ENCODE peak calls at places on chromosome 15, in eight cellular contexts. One of them, this sample, is unnamed.

GRCh38 chr15:25677719-25678497 is 185.2 kb downstream of the ATP10A start:
- DNase-seq in A673: no peak
- DNase-seq in dorsolateral prefrontal cortex: no peak
- DNase-seq in fibroblast of mammary gland: no peak
- DNase-seq in amygdala: no peak
- DNase-seq in stimulated activated CD4-positive, alpha-beta T cell treated with anti-CD3 and anti-CD28 coated beads, Interleukin-4, amount 100 ng/mL, for 48 hours: no peak
- DNase-seq in stimulated activated CD8-positive, alpha-beta memory T cell treated with anti-CD3 and anti-CD28 coated beads, Interleukin-12 subunit alpha, Interleukin-12 subunit beta, amount 100 ng/mL, for 1 hour: no peak
- DNase-seq in psoas muscle: no peak
- DNase-seq in this sample: no peak

GRCh38 chr15:100929641-100930042 is 10.5 kb downstream of the LRRK1 start:
- DNase-seq in A673: no peak
- DNase-seq in dorsolateral prefrontal cortex: no peak
- DNase-seq in fibroblast of mammary gland: no peak
- DNase-seq in amygdala: no peak
- DNase-seq in stimulated activated CD4-positive, alpha-beta T cell treated with anti-CD3 and anti-CD28 coated beads, Interleukin-4, amount 100 ng/mL, for 48 hours: no peak
- DNase-seq in stimulated activated CD8-positive, alpha-beta memory T cell treated with anti-CD3 and anti-CD28 coated beads, Interleukin-12 subunit alpha, Interleukin-12 subunit beta, amount 100 ng/mL, for 1 hour: no peak
- DNase-seq in psoas muscle: no peak
- DNase-seq in this sample: no peak

GRCh38 chr15:98873441-98874218 is 134.0 kb downstream of the PGPEP1L start:
- DNase-seq in A673: peak
- DNase-seq in dorsolateral prefrontal cortex: no peak
- DNase-seq in fibroblast of mammary gland: peak
- DNase-seq in amygdala: no peak
- DNase-seq in stimulated activated CD4-positive, alpha-beta T cell treated with anti-CD3 and anti-CD28 coated beads, Interleukin-4, amount 100 ng/mL, for 48 hours: no peak
- DNase-seq in stimulated activated CD8-positive, alpha-beta memory T cell treated with anti-CD3 and anti-CD28 coated beads, Interleukin-12 subunit alpha, Interleukin-12 subunit beta, amount 100 ng/mL, for 1 hour: no peak
- DNase-seq in psoas muscle: no peak
- DNase-seq in this sample: no peak

GRCh38 chr15:99967841-99968371 is 234.7 kb upstream of the LYSMD4 start:
- DNase-seq in A673: peak
- DNase-seq in dorsolateral prefrontal cortex: no peak
- DNase-seq in fibroblast of mammary gland: peak
- DNase-seq in amygdala: no peak
- DNase-seq in stimulated activated CD4-positive, alpha-beta T cell treated with anti-CD3 and anti-CD28 coated beads, Interleukin-4, amount 100 ng/mL, for 48 hours: no peak
- DNase-seq in stimulated activated CD8-positive, alpha-beta memory T cell treated with anti-CD3 and anti-CD28 coated beads, Interleukin-12 subunit alpha, Interleukin-12 subunit beta, amount 100 ng/mL, for 1 hour: no peak
- DNase-seq in psoas muscle: no peak
- DNase-seq in this sample: no peak

GRCh38 chr15:83396071-83396470 is 51.1 kb upstream of the SH3GL3 start:
- DNase-seq in A673: no peak
- DNase-seq in dorsolateral prefrontal cortex: no peak
- DNase-seq in fibroblast of mammary gland: no peak
- DNase-seq in amygdala: no peak
- DNase-seq in stimulated activated CD4-positive, alpha-beta T cell treated with anti-CD3 and anti-CD28 coated beads, Interleukin-4, amount 100 ng/mL, for 48 hours: no peak
- DNase-seq in stimulated activated CD8-positive, alpha-beta memory T cell treated with anti-CD3 and anti-CD28 coated beads, Interleukin-12 subunit alpha, Interleukin-12 subunit beta, amount 100 ng/mL, for 1 hour: no peak
- DNase-seq in psoas muscle: no peak
- DNase-seq in this sample: no peak

GRCh38 chr15:27764339-27764738 is 334.8 kb downstream of the OCA2 start:
- DNase-seq in A673: no peak
- DNase-seq in dorsolateral prefrontal cortex: no peak
- DNase-seq in fibroblast of mammary gland: no peak
- DNase-seq in amygdala: no peak
- DNase-seq in stimulated activated CD4-positive, alpha-beta T cell treated with anti-CD3 and anti-CD28 coated beads, Interleukin-4, amount 100 ng/mL, for 48 hours: no peak
- DNase-seq in stimulated activated CD8-positive, alpha-beta memory T cell treated with anti-CD3 and anti-CD28 coated beads, Interleukin-12 subunit alpha, Interleukin-12 subunit beta, amount 100 ng/mL, for 1 hour: no peak
- DNase-seq in psoas muscle: no peak
- DNase-seq in this sample: no peak

GRCh38 chr15:93076217-93076616 is 12.8 kb downstream of the RGMA start:
- DNase-seq in A673: no peak
- DNase-seq in dorsolateral prefrontal cortex: peak
- DNase-seq in fibroblast of mammary gland: no peak
- DNase-seq in amygdala: no peak
- DNase-seq in stimulated activated CD4-positive, alpha-beta T cell treated with anti-CD3 and anti-CD28 coated beads, Interleukin-4, amount 100 ng/mL, for 48 hours: no peak
- DNase-seq in stimulated activated CD8-positive, alpha-beta memory T cell treated with anti-CD3 and anti-CD28 coated beads, Interleukin-12 subunit alpha, Interleukin-12 subunit beta, amount 100 ng/mL, for 1 hour: no peak
- DNase-seq in psoas muscle: peak
- DNase-seq in this sample: no peak

GRCh38 chr15:80275946-80276345 is 23.9 kb upstream of the CTXND1 start:
- DNase-seq in A673: no peak
- DNase-seq in dorsolateral prefrontal cortex: no peak
- DNase-seq in fibroblast of mammary gland: peak
- DNase-seq in amygdala: no peak
- DNase-seq in stimulated activated CD4-positive, alpha-beta T cell treated with anti-CD3 and anti-CD28 coated beads, Interleukin-4, amount 100 ng/mL, for 48 hours: no peak
- DNase-seq in stimulated activated CD8-positive, alpha-beta memory T cell treated with anti-CD3 and anti-CD28 coated beads, Interleukin-12 subunit alpha, Interleukin-12 subunit beta, amount 100 ng/mL, for 1 hour: no peak
- DNase-seq in psoas muscle: no peak
- DNase-seq in this sample: no peak

GRCh38 chr15:81024265-81024875 is 23.6 kb downstream of the TLNRD1 start:
- DNase-seq in A673: no peak
- DNase-seq in dorsolateral prefrontal cortex: no peak
- DNase-seq in fibroblast of mammary gland: no peak
- DNase-seq in amygdala: no peak
- DNase-seq in stimulated activated CD4-positive, alpha-beta T cell treated with anti-CD3 and anti-CD28 coated beads, Interleukin-4, amount 100 ng/mL, for 48 hours: no peak
- DNase-seq in stimulated activated CD8-positive, alpha-beta memory T cell treated with anti-CD3 and anti-CD28 coated beads, Interleukin-12 subunit alpha, Interleukin-12 subunit beta, amount 100 ng/mL, for 1 hour: no peak
- DNase-seq in psoas muscle: no peak
- DNase-seq in this sample: no peak

GRCh38 chr15:90598053-90598577 is 68.4 kb downstream of the CRTC3 start:
- DNase-seq in A673: no peak
- DNase-seq in dorsolateral prefrontal cortex: no peak
- DNase-seq in fibroblast of mammary gland: peak
- DNase-seq in amygdala: peak
- DNase-seq in stimulated activated CD4-positive, alpha-beta T cell treated with anti-CD3 and anti-CD28 coated beads, Interleukin-4, amount 100 ng/mL, for 48 hours: no peak
- DNase-seq in stimulated activated CD8-positive, alpha-beta memory T cell treated with anti-CD3 and anti-CD28 coated beads, Interleukin-12 subunit alpha, Interleukin-12 subunit beta, amount 100 ng/mL, for 1 hour: no peak
- DNase-seq in psoas muscle: peak
- DNase-seq in this sample: peak

GRCh38 chr15:34182942-34183341 is 27.0 kb downstream of the KATNBL1 start:
- DNase-seq in A673: no peak
- DNase-seq in dorsolateral prefrontal cortex: no peak
- DNase-seq in fibroblast of mammary gland: no peak
- DNase-seq in amygdala: no peak
- DNase-seq in stimulated activated CD4-positive, alpha-beta T cell treated with anti-CD3 and anti-CD28 coated beads, Interleukin-4, amount 100 ng/mL, for 48 hours: no peak
- DNase-seq in stimulated activated CD8-positive, alpha-beta memory T cell treated with anti-CD3 and anti-CD28 coated beads, Interleukin-12 subunit alpha, Interleukin-12 subunit beta, amount 100 ng/mL, for 1 hour: no peak
- DNase-seq in psoas muscle: no peak
- DNase-seq in this sample: no peak

GRCh38 chr15:52789601-52790165 is 453 bp downstream of the ONECUT1 start:
- DNase-seq in A673: no peak
- DNase-seq in dorsolateral prefrontal cortex: no peak
- DNase-seq in fibroblast of mammary gland: peak
- DNase-seq in amygdala: no peak
- DNase-seq in stimulated activated CD4-positive, alpha-beta T cell treated with anti-CD3 and anti-CD28 coated beads, Interleukin-4, amount 100 ng/mL, for 48 hours: no peak
- DNase-seq in stimulated activated CD8-positive, alpha-beta memory T cell treated with anti-CD3 and anti-CD28 coated beads, Interleukin-12 subunit alpha, Interleukin-12 subunit beta, amount 100 ng/mL, for 1 hour: no peak
- DNase-seq in psoas muscle: no peak
- DNase-seq in this sample: no peak

GRCh38 chr15:25345943-25346342 is 92.9 kb downstream of the UBE3A start:
- DNase-seq in A673: no peak
- DNase-seq in dorsolateral prefrontal cortex: peak
- DNase-seq in fibroblast of mammary gland: peak
- DNase-seq in amygdala: no peak
- DNase-seq in stimulated activated CD4-positive, alpha-beta T cell treated with anti-CD3 and anti-CD28 coated beads, Interleukin-4, amount 100 ng/mL, for 48 hours: no peak
- DNase-seq in stimulated activated CD8-positive, alpha-beta memory T cell treated with anti-CD3 and anti-CD28 coated beads, Interleukin-12 subunit alpha, Interleukin-12 subunit beta, amount 100 ng/mL, for 1 hour: no peak
- DNase-seq in psoas muscle: peak
- DNase-seq in this sample: peak

GRCh38 chr15:101060576-101061551 is 141.7 kb downstream of the LRRK1 start:
- DNase-seq in A673: no peak
- DNase-seq in dorsolateral prefrontal cortex: peak
- DNase-seq in fibroblast of mammary gland: no peak
- DNase-seq in amygdala: no peak
- DNase-seq in stimulated activated CD4-positive, alpha-beta T cell treated with anti-CD3 and anti-CD28 coated beads, Interleukin-4, amount 100 ng/mL, for 48 hours: no peak
- DNase-seq in stimulated activated CD8-positive, alpha-beta memory T cell treated with anti-CD3 and anti-CD28 coated beads, Interleukin-12 subunit alpha, Interleukin-12 subunit beta, amount 100 ng/mL, for 1 hour: no peak
- DNase-seq in psoas muscle: no peak
- DNase-seq in this sample: no peak

GRCh38 chr15:28986108-28986507 is 100.3 kb downstream of the APBA2 start:
- DNase-seq in A673: no peak
- DNase-seq in dorsolateral prefrontal cortex: no peak
- DNase-seq in fibroblast of mammary gland: no peak
- DNase-seq in amygdala: no peak
- DNase-seq in stimulated activated CD4-positive, alpha-beta T cell treated with anti-CD3 and anti-CD28 coated beads, Interleukin-4, amount 100 ng/mL, for 48 hours: no peak
- DNase-seq in stimulated activated CD8-positive, alpha-beta memory T cell treated with anti-CD3 and anti-CD28 coated beads, Interleukin-12 subunit alpha, Interleukin-12 subunit beta, amount 100 ng/mL, for 1 hour: no peak
- DNase-seq in psoas muscle: no peak
- DNase-seq in this sample: no peak

GRCh38 chr15:69126054-69126469 is 34.4 kb upstream of the GLCE start:
- DNase-seq in A673: no peak
- DNase-seq in dorsolateral prefrontal cortex: no peak
- DNase-seq in fibroblast of mammary gland: peak
- DNase-seq in amygdala: no peak
- DNase-seq in stimulated activated CD4-positive, alpha-beta T cell treated with anti-CD3 and anti-CD28 coated beads, Interleukin-4, amount 100 ng/mL, for 48 hours: no peak
- DNase-seq in stimulated activated CD8-positive, alpha-beta memory T cell treated with anti-CD3 and anti-CD28 coated beads, Interleukin-12 subunit alpha, Interleukin-12 subunit beta, amount 100 ng/mL, for 1 hour: no peak
- DNase-seq in psoas muscle: no peak
- DNase-seq in this sample: no peak

GRCh38 chr15:63145426-63145825 is 11.9 kb downstream of the RPS27L start:
- DNase-seq in A673: no peak
- DNase-seq in dorsolateral prefrontal cortex: no peak
- DNase-seq in fibroblast of mammary gland: no peak
- DNase-seq in amygdala: no peak
- DNase-seq in stimulated activated CD4-positive, alpha-beta T cell treated with anti-CD3 and anti-CD28 coated beads, Interleukin-4, amount 100 ng/mL, for 48 hours: no peak
- DNase-seq in stimulated activated CD8-positive, alpha-beta memory T cell treated with anti-CD3 and anti-CD28 coated beads, Interleukin-12 subunit alpha, Interleukin-12 subunit beta, amount 100 ng/mL, for 1 hour: no peak
- DNase-seq in psoas muscle: no peak
- DNase-seq in this sample: no peak

GRCh38 chr15:23866832-23867231 is 179.7 kb upstream of the NDN start:
- DNase-seq in A673: peak
- DNase-seq in dorsolateral prefrontal cortex: no peak
- DNase-seq in fibroblast of mammary gland: peak
- DNase-seq in amygdala: no peak
- DNase-seq in stimulated activated CD4-positive, alpha-beta T cell treated with anti-CD3 and anti-CD28 coated beads, Interleukin-4, amount 100 ng/mL, for 48 hours: no peak
- DNase-seq in stimulated activated CD8-positive, alpha-beta memory T cell treated with anti-CD3 and anti-CD28 coated beads, Interleukin-12 subunit alpha, Interleukin-12 subunit beta, amount 100 ng/mL, for 1 hour: no peak
- DNase-seq in psoas muscle: no peak
- DNase-seq in this sample: no peak

GRCh38 chr15:29888651-29889050 is 66.4 kb upstream of the TJP1 start:
- DNase-seq in A673: no peak
- DNase-seq in dorsolateral prefrontal cortex: no peak
- DNase-seq in fibroblast of mammary gland: no peak
- DNase-seq in amygdala: no peak
- DNase-seq in stimulated activated CD4-positive, alpha-beta T cell treated with anti-CD3 and anti-CD28 coated beads, Interleukin-4, amount 100 ng/mL, for 48 hours: no peak
- DNase-seq in stimulated activated CD8-positive, alpha-beta memory T cell treated with anti-CD3 and anti-CD28 coated beads, Interleukin-12 subunit alpha, Interleukin-12 subunit beta, amount 100 ng/mL, for 1 hour: no peak
- DNase-seq in psoas muscle: no peak
- DNase-seq in this sample: peak

GRCh38 chr15:34837246-34838016 is 42.1 kb upstream of the ACTC1 start:
- DNase-seq in A673: no peak
- DNase-seq in dorsolateral prefrontal cortex: no peak
- DNase-seq in fibroblast of mammary gland: peak
- DNase-seq in amygdala: no peak
- DNase-seq in stimulated activated CD4-positive, alpha-beta T cell treated with anti-CD3 and anti-CD28 coated beads, Interleukin-4, amount 100 ng/mL, for 48 hours: no peak
- DNase-seq in stimulated activated CD8-positive, alpha-beta memory T cell treated with anti-CD3 and anti-CD28 coated beads, Interleukin-12 subunit alpha, Interleukin-12 subunit beta, amount 100 ng/mL, for 1 hour: no peak
- DNase-seq in psoas muscle: no peak
- DNase-seq in this sample: no peak

This sample was measured in Right ventricle myocardium superior.